ENCODE peak calls at places on chromosome 7, in four cellular contexts. One of them, this sample, is unnamed.

GRCh38 chr7:158602905-158603772 is 15.5 kb upstream of the PTPRN2 start:
- DNase-seq in lower lobe of right lung: no peak
- DNase-seq in neural progenitor cell: no peak
- DNase-seq in lower leg skin: peak
- DNase-seq in this sample: no peak

GRCh38 chr7:158805414-158805813 is 23.9 kb downstream of the ESYT2 start:
- DNase-seq in lower lobe of right lung: no peak
- DNase-seq in neural progenitor cell: no peak
- DNase-seq in lower leg skin: no peak
- DNase-seq in this sample: no peak

GRCh38 chr7:66952343-66953043 is 31.5 kb downstream of the TMEM248 start:
- DNase-seq in neural progenitor cell: no peak
- DNase-seq in lower leg skin: no peak
- DNase-seq in lower lobe of right lung: no peak
- DNase-seq in this sample: no peak

GRCh38 chr7:31052841-31053601 is 913 bp downstream of the ADCYAP1R1 start:
- DNase-seq in neural progenitor cell: peak
- DNase-seq in lower lobe of right lung: no peak
- DNase-seq in lower leg skin: no peak
- DNase-seq in this sample: no peak

GRCh38 chr7:142328551-142328950 is 70.7 kb upstream of the PRSS58 start:
- DNase-seq in lower leg skin: no peak
- DNase-seq in lower lobe of right lung: no peak
- DNase-seq in neural progenitor cell: no peak
- DNase-seq in this sample: peak

GRCh38 chr7:116500071-116500853 is 724 bp downstream of the CAV2 start:
- DNase-seq in lower lobe of right lung: peak
- DNase-seq in neural progenitor cell: peak
- DNase-seq in lower leg skin: peak
- DNase-seq in this sample: peak

GRCh38 chr7:49797987-49798660 is 24.7 kb downstream of the VWC2 start:
- DNase-seq in lower leg skin: no peak
- DNase-seq in neural progenitor cell: no peak
- DNase-seq in lower lobe of right lung: no peak
- DNase-seq in this sample: no peak

GRCh38 chr7:24898691-24899090 is 81.3 kb downstream of the OSBPL3 start:
- DNase-seq in neural progenitor cell: no peak
- DNase-seq in lower lobe of right lung: no peak
- DNase-seq in lower leg skin: no peak
- DNase-seq in this sample: no peak

GRCh38 chr7:70775570-70776156 is 356.3 kb upstream of the GALNT17 start:
- DNase-seq in lower leg skin: no peak
- DNase-seq in neural progenitor cell: no peak
- DNase-seq in lower lobe of right lung: no peak
- DNase-seq in this sample: no peak

GRCh38 chr7:135283959-135284638 is 50.5 kb downstream of the STRA8 start:
- DNase-seq in lower leg skin: peak
- DNase-seq in neural progenitor cell: no peak
- DNase-seq in lower lobe of right lung: no peak
- DNase-seq in this sample: no peak

GRCh38 chr7:25025218-25025671 is 45.3 kb upstream of the OSBPL3 start:
- DNase-seq in neural progenitor cell: no peak
- DNase-seq in lower lobe of right lung: no peak
- DNase-seq in lower leg skin: no peak
- DNase-seq in this sample: no peak

GRCh38 chr7:111958889-111959288 is 247.3 kb downstream of the DOCK4 start:
- DNase-seq in lower lobe of right lung: no peak
- DNase-seq in neural progenitor cell: no peak
- DNase-seq in lower leg skin: no peak
- DNase-seq in this sample: no peak

GRCh38 chr7:19117081-19117869 is at the start of gene TWIST1:
- DNase-seq in lower lobe of right lung: no peak
- DNase-seq in neural progenitor cell: peak
- DNase-seq in lower leg skin: peak
- DNase-seq in this sample: no peak

GRCh38 chr7:149714081-149714909 is 59.1 kb downstream of the ZNF467 start:
- DNase-seq in lower leg skin: peak
- DNase-seq in neural progenitor cell: peak
- DNase-seq in lower lobe of right lung: peak
- DNase-seq in this sample: peak

GRCh38 chr7:141231018-141231792 is 157.3 kb downstream of the TMEM178B start:
- DNase-seq in neural progenitor cell: peak
- DNase-seq in lower leg skin: no peak
- DNase-seq in lower lobe of right lung: no peak
- DNase-seq in this sample: no peak

GRCh38 chr7:77455334-77455733 is 39.2 kb upstream of the GSAP start:
- DNase-seq in lower leg skin: no peak
- DNase-seq in neural progenitor cell: no peak
- DNase-seq in lower lobe of right lung: no peak
- DNase-seq in this sample: no peak

GRCh38 chr7:142352543-142352942 is 94.7 kb upstream of the PRSS58 start:
- DNase-seq in lower lobe of right lung: no peak
- DNase-seq in neural progenitor cell: no peak
- DNase-seq in lower leg skin: no peak
- DNase-seq in this sample: no peak

GRCh38 chr7:36207451-36208291 is 54.6 kb downstream of the EEPD1 start:
- DNase-seq in lower lobe of right lung: peak
- DNase-seq in lower leg skin: no peak
- DNase-seq in neural progenitor cell: no peak
- DNase-seq in this sample: no peak

GRCh38 chr7:143227806-143228205 is 6.0 kb downstream of the TAS2R40 start:
- DNase-seq in lower lobe of right lung: no peak
- DNase-seq in lower leg skin: no peak
- DNase-seq in neural progenitor cell: no peak
- DNase-seq in this sample: no peak

GRCh38 chr7:151342102-151342646 is 562 bp downstream of the NUB1 start:
- DNase-seq in lower leg skin: no peak
- DNase-seq in neural progenitor cell: no peak
- DNase-seq in lower lobe of right lung: no peak
- DNase-seq in this sample: no peak

GRCh38 chr7:151351967-151352366 is 10.4 kb downstream of the NUB1 start:
- DNase-seq in neural progenitor cell: no peak
- DNase-seq in lower lobe of right lung: no peak
- DNase-seq in lower leg skin: no peak
- DNase-seq in this sample: no peak

GRCh38 chr7:14604606-14605005 is 297.9 kb downstream of the DGKB start:
- DNase-seq in lower leg skin: no peak
- DNase-seq in lower lobe of right lung: no peak
- DNase-seq in neural progenitor cell: no peak
- DNase-seq in this sample: no peak

GRCh38 chr7:158245724-158246041 is 341.9 kb downstream of the PTPRN2 start:
- DNase-seq in lower leg skin: peak
- DNase-seq in neural progenitor cell: no peak
- DNase-seq in lower lobe of right lung: no peak
- DNase-seq in this sample: peak

GRCh38 chr7:93957767-93958166 is 36.2 kb downstream of the GNG11 start:
- DNase-seq in neural progenitor cell: no peak
- DNase-seq in lower lobe of right lung: no peak
- DNase-seq in lower leg skin: no peak
- DNase-seq in this sample: no peak

GRCh38 chr7:75066521-75066920 is 7.1 kb downstream of the RCC1L start:
- DNase-seq in neural progenitor cell: no peak
- DNase-seq in lower lobe of right lung: peak
- DNase-seq in lower leg skin: no peak
- DNase-seq in this sample: no peak

GRCh38 chr7:44287488-44288380 is 37.7 kb downstream of the CAMK2B start:
- DNase-seq in lower leg skin: peak
- DNase-seq in lower lobe of right lung: peak
- DNase-seq in neural progenitor cell: no peak
- DNase-seq in this sample: peak

GRCh38 chr7:157020514-157021070 is 10.1 kb upstream of the MNX1 start:
- DNase-seq in lower lobe of right lung: no peak
- DNase-seq in lower leg skin: peak
- DNase-seq in neural progenitor cell: peak
- DNase-seq in this sample: no peak

GRCh38 chr7:88306590-88307048 is at the start of gene STEAP4:
- DNase-seq in neural progenitor cell: peak
- DNase-seq in lower lobe of right lung: peak
- DNase-seq in lower leg skin: peak
- DNase-seq in this sample: peak
- H3K4me3 ChIP-seq in neural progenitor cell: peak
- H3K4me3 ChIP-seq in lower lobe of right lung: peak
- H3K4me3 ChIP-seq in lower leg skin: peak
- H3K4me3 ChIP-seq in this sample: peak

GRCh38 chr7:96495751-96496216 is 173.9 kb upstream of the SLC25A13 start:
- DNase-seq in neural progenitor cell: no peak
- DNase-seq in lower lobe of right lung: no peak
- DNase-seq in lower leg skin: no peak
- DNase-seq in this sample: no peak

GRCh38 chr7:96497567-96497966 is 175.7 kb upstream of the SLC25A13 start:
- DNase-seq in neural progenitor cell: no peak
- DNase-seq in lower leg skin: no peak
- DNase-seq in lower lobe of right lung: no peak
- DNase-seq in this sample: no peak

GRCh38 chr7:96503597-96503996 is 181.7 kb upstream of the SLC25A13 start:
- DNase-seq in neural progenitor cell: no peak
- DNase-seq in lower lobe of right lung: no peak
- DNase-seq in lower leg skin: no peak
- DNase-seq in this sample: no peak

GRCh38 chr7:96501318-96501717 is 179.4 kb upstream of the SLC25A13 start:
- DNase-seq in neural progenitor cell: no peak
- DNase-seq in lower lobe of right lung: no peak
- DNase-seq in lower leg skin: no peak
- DNase-seq in this sample: no peak

GRCh38 chr7:96499532-96499931 is 177.6 kb upstream of the SLC25A13 start:
- DNase-seq in lower lobe of right lung: no peak
- DNase-seq in neural progenitor cell: no peak
- DNase-seq in lower leg skin: no peak
- DNase-seq in this sample: no peak
- H3K4me3 ChIP-seq in lower lobe of right lung: no peak
- H3K4me3 ChIP-seq in neural progenitor cell: no peak
- H3K4me3 ChIP-seq in lower leg skin: no peak
- H3K4me3 ChIP-seq in this sample: no peak

DNA sequence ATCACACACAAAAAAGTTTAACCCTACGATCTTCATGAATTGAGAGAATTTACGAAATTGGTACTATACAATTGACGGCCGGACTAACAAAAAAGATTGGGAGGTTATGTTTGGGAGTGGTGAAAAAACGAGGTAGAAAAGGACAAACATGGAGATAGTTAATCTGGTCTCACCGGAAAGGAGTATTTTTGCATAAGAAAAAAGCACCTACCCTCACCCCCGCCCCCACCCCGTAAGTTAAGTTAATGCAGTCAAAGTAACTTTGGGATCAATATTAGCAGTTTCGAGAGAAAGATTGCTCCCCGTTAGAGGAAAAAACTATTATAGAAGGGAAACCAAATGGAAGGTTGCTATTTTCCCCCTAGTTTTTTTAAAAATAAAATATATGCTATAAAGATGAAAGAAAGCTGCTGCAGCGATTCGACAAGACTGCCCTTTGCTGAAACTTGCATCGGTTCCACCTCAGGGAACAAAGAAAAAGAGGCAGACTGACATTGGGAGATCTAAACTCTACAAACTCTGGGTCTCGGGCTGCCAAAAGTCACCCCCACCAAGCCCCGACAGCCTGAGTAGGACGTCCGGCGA is 3.5 kb downstream of the SP8 start:
- DNase-seq in lower leg skin: no peak
- DNase-seq in neural progenitor cell: no peak
- DNase-seq in lower lobe of right lung: no peak
- DNase-seq in this sample: no peak
- H3K4me3 ChIP-seq in lower leg skin: no peak
- H3K4me3 ChIP-seq in neural progenitor cell: peak
- H3K4me3 ChIP-seq in lower lobe of right lung: no peak
- H3K4me3 ChIP-seq in this sample: peak

DNA sequence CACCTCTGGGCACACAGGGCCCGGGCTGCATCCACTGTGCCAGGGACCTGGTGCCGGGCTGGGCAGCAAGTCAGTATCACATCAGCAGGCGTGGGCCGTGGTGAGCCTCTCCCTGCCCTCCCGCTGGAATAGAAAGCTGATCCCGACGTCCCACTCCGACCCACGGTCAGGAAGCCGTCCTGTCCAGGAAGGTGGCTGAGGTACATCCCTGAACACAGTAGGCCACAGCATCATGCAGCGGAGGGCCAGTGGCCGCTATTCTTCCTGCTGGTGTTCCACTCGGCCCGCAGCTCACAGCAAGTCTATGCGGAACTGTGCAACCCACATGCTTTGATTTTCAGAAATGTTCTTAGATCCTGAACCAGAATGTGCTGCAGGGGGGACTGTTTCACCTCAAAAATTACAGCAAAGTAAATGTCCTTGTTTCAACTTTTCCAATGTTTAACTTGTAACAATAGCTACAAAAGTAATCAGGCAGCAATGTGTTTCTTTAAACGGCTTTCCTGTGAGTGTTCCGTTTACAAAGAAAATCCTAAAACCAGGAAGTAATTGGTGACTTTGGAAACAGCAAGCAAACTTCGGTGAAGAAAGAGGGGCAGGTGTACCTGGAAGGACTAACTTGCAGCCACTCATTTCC is 676 bp upstream of the GPR146 start:
- DNase-seq in neural progenitor cell: no peak
- DNase-seq in lower lobe of right lung: no peak
- DNase-seq in lower leg skin: no peak
- DNase-seq in this sample: no peak
- H3K4me3 ChIP-seq in neural progenitor cell: peak
- H3K4me3 ChIP-seq in lower lobe of right lung: peak
- H3K4me3 ChIP-seq in lower leg skin: no peak
- H3K4me3 ChIP-seq in this sample: peak

GRCh38 chr7:74028321-74028812 is 394 bp downstream of the ELN start:
- DNase-seq in lower lobe of right lung: no peak
- DNase-seq in lower leg skin: no peak
- DNase-seq in neural progenitor cell: no peak
- DNase-seq in this sample: peak

GRCh38 chr7:74029991-74030415 is 2.0 kb downstream of the ELN start:
- DNase-seq in lower leg skin: no peak
- DNase-seq in neural progenitor cell: peak
- DNase-seq in lower lobe of right lung: no peak
- DNase-seq in this sample: peak

GRCh38 chr7:74030861-74031260 is 2.9 kb downstream of the ELN start:
- DNase-seq in lower lobe of right lung: no peak
- DNase-seq in neural progenitor cell: no peak
- DNase-seq in lower leg skin: no peak
- DNase-seq in this sample: peak

GRCh38 chr7:74027683-74028320 is at the start of gene ELN:
- DNase-seq in lower leg skin: peak
- DNase-seq in lower lobe of right lung: peak
- DNase-seq in neural progenitor cell: peak
- DNase-seq in this sample: peak

DNA sequence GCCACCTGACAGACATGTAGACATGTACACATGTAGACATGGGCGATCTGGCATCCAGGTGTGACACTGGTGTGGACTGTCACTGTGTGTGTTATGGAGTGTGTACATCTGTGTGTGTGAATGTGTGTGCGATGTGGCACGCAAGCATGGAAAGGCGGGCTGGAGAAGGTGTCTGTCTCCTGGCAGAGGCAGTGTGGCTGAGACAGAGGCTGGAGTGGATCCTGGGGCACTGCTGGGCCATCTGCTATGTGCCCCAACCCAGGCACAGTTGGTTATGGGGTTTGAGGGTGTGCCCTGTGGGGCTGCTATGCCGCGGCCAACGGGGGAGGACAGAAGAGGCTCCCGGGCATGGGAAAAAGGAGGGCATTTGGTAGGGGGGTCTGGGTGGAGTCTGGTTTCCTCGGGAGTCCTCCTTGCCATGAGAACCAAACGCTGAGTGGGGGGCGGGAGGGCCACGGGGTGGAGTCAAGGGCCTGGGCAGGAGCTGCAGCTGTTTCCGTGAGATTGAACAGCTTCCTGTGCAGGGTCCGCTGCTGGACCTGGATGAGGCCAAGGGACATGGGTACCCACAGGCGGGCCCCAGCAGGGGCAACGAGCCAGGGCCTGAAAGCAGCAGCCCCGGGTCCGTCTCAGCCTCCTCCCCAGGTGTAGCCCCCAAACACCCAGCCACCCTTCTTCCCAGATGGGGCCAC is 1.3 kb downstream of the ELN start:
- DNase-seq in neural progenitor cell: no peak
- DNase-seq in lower leg skin: no peak
- DNase-seq in lower lobe of right lung: no peak
- DNase-seq in this sample: peak
- H3K4me3 ChIP-seq in neural progenitor cell: no peak
- H3K4me3 ChIP-seq in lower leg skin: peak
- H3K4me3 ChIP-seq in lower lobe of right lung: peak
- H3K4me3 ChIP-seq in this sample: peak